ENCODE peak calls at places on chromosomes 13 and 19, in four cellular contexts. S is HCT116, Y is HepG2, W is K562. E is an unnamed sample.
A peak's percentile ranks its signal among the peaks of the same experiment; 100 is the strongest.

GRCh38 chr13:103788061-103788652 is 721.9 kb upstream of the SLC10A2 start:
- DNase-seq in Y (no peak), W (no peak), S (no peak), E (no peak)

GRCh38 chr19:2038284-2039081 is 12.6 kb downstream of the MKNK2 start:
- DNase-seq in Y (no peak), W (peak; percentile 43), S (no peak), E (no peak)

GRCh38 chr13:110468986-110469495 is 92.5 kb downstream of the RAB20 start:
- DNase-seq in W (no peak), Y (no peak), S (no peak), E (no peak)

GRCh38 chr13:18960637-18961227 is 220.9 kb downstream of the TUBA3C start:
- DNase-seq in S (no peak), Y (no peak), W (no peak), E (no peak)

GRCh38 chr13:94339116-94339687 is 140.3 kb downstream of the DCT start:
- DNase-seq in S (no peak), Y (no peak), W (no peak), E (no peak)

GRCh38 chr19:41328157-41328817 is 18.3 kb downstream of the CCDC97 start:
- DNase-seq in Y (no peak), W (no peak), S (no peak), E (no peak)

GRCh38 chr13:44971656-44972595 is 17.3 kb downstream of the NUFIP1 start:
- DNase-seq in W (no peak), S (no peak), Y (no peak), E (no peak)

GRCh38 chr13:59422646-59423045 is 741.1 kb downstream of the DIAPH3 start:
- DNase-seq in Y (no peak), W (no peak), S (no peak), E (no peak)

GRCh38 chr13:103471896-103472295 is 405.7 kb upstream of the SLC10A2 start:
- DNase-seq in S (no peak), Y (no peak), W (no peak), E (no peak)

GRCh38 chr19:35509861-35510625 is 3.4 kb downstream of the DMKN start:
- DNase-seq in Y (peak; percentile 75), S (peak; percentile 82), W (peak; percentile 93), E (peak; percentile 42)

GRCh38 chr13:33976965-33977364 is 159.0 kb downstream of the RFC3 start:
- DNase-seq in W (no peak), Y (peak; percentile 21), S (no peak), E (no peak)

GRCh38 chr19:33580645-33581037 is 41.1 kb upstream of the CHST8 start:
- DNase-seq in W (no peak), Y (no peak), S (no peak), E (no peak)

GRCh38 chr13:99605417-99606321 is 104.4 kb downstream of the TM9SF2 start:
- DNase-seq in W (peak; percentile 17), Y (peak; percentile 78), S (peak; percentile 16), E (no peak)

GRCh38 chr13:57633141-57633949 is 1.8 kb downstream of the PCDH17 start:
- DNase-seq in S (no peak), Y (no peak), W (no peak), E (no peak)

GRCh38 chr13:85771856-85772255 is 27.4 kb downstream of the SLITRK6 start:
- DNase-seq in Y (no peak), W (no peak), S (no peak), E (no peak)

GRCh38 chr13:82791035-82791434 is 1091.2 kb downstream of the SLITRK1 start:
- DNase-seq in Y (no peak), W (no peak), S (no peak), E (no peak)

GRCh38 chr19:12840091-12841079 is 2.1 kb downstream of the MAST1 start:
- DNase-seq in W (peak; percentile 93), Y (no peak), S (peak; percentile 93), E (no peak)

GRCh38 chr19:2633693-2634075 is 68.8 kb downstream of the GNG7 start:
- DNase-seq in S (no peak), W (no peak), Y (no peak), E (no peak)

GRCh38 chr19:12745166-12745897 is 6.3 kb upstream of the BEST2 start:
- DNase-seq in W (no peak), S (no peak), Y (no peak), E (no peak)

GRCh38 chr13:113943821-113944565 is 29.9 kb downstream of the C13orf46 start:
- DNase-seq in W (no peak), Y (no peak), S (no peak), E (no peak)

GRCh38 chr13:42660367-42660965 is 86.5 kb downstream of the TNFSF11 start:
- DNase-seq in Y (no peak), S (no peak), W (no peak), E (no peak)

GRCh38 chr13:27857271-27857670 is 62.5 kb upstream of the PDX1 start:
- DNase-seq in W (peak; percentile 8), S (no peak), Y (no peak), E (no peak)

GRCh38 chr19:36032251-36033104 is at the start of gene CLIP3:
- DNase-seq in Y (no peak), W (peak; percentile 39), S (no peak), E (no peak)

GRCh38 chr19:56111601-56112312 is 9.3 kb downstream of the ZNF787 start:
- DNase-seq in W (no peak), S (no peak), Y (peak; percentile 45), E (no peak)

GRCh38 chr13:29925457-29925856 is 75.0 kb upstream of the UBL3 start:
- DNase-seq in Y (peak; percentile 89), S (no peak), W (no peak), E (no peak)

GRCh38 chr19:3613765-3614661 is 7.3 kb upstream of the TBXA2R start:
- DNase-seq in S (no peak), W (no peak), Y (no peak), E (no peak)

GRCh38 chr13:99399623-99399974 is 92.4 kb upstream of the GPR183 start:
- DNase-seq in W (no peak), Y (no peak), S (no peak), E (no peak)

GRCh38 chr13:31982540-31982939 is 49.0 kb upstream of the FRY start:
- DNase-seq in W (no peak), S (peak; percentile 63), Y (peak; percentile 67), E (no peak)

GRCh38 chr13:113856716-113857065 is 7.2 kb downstream of the GAS6 start:
- DNase-seq in W (no peak), S (no peak), Y (peak; percentile 21), E (no peak)

GRCh38 chr19:4910594-4911273 is 1.4 kb downstream of the UHRF1 start:
- DNase-seq in Y (no peak), S (no peak), W (no peak), E (no peak)

GRCh38 chr13:41985788-41986508 is 25.0 kb upstream of the VWA8 start:
- DNase-seq in Y (no peak), S (no peak), W (no peak), E (no peak)

GRCh38 chr13:109904218-109904617 is 117.8 kb upstream of the IRS2 start:
- DNase-seq in S (peak; percentile 44), Y (no peak), W (peak; percentile 16), E (no peak)

GRCh38 chr13:44292545-44292944 is 81.1 kb upstream of the SERP2 start:
- DNase-seq in W (no peak), Y (no peak), S (no peak), E (no peak)

GRCh38 chr13:41942462-41943094 is 18.3 kb downstream of the VWA8 start:
- DNase-seq in Y (no peak), W (no peak), S (no peak), E (no peak)

GRCh38 chr19:30215248-30215647 is 156.9 kb upstream of the ZNF536 start:
- DNase-seq in Y (no peak), S (no peak), W (no peak), E (no peak)

GRCh38 chr13:110874508-110874960 is 40.3 kb downstream of the ANKRD10 start:
- DNase-seq in W (peak; percentile 91), S (peak; percentile 39), Y (peak; percentile 37), E (no peak)

GRCh38 chr13:74040200-74040599 is 94.0 kb downstream of the KLF12 start:
- DNase-seq in S (peak; percentile 49), W (peak; percentile 17), Y (peak; percentile 49), E (peak; percentile 18)

GRCh38 chr19:5976768-5977167 is 1.2 kb downstream of the RANBP3 start:
- DNase-seq in S (no peak), W (no peak), Y (no peak), E (no peak)

GRCh38 chr13:107348471-107348870 is 780.5 kb upstream of the ARGLU1 start:
- DNase-seq in Y (no peak), W (no peak), S (no peak), E (no peak)

GRCh38 chr13:107348931-107349330 is 781.0 kb upstream of the ARGLU1 start:
- DNase-seq in Y (no peak), W (no peak), S (no peak), E (no peak)

GRCh38 chr13:107347641-107348369 is 779.9 kb upstream of the ARGLU1 start:
- DNase-seq in Y (no peak), W (no peak), S (no peak), E (no peak)

DNA sequence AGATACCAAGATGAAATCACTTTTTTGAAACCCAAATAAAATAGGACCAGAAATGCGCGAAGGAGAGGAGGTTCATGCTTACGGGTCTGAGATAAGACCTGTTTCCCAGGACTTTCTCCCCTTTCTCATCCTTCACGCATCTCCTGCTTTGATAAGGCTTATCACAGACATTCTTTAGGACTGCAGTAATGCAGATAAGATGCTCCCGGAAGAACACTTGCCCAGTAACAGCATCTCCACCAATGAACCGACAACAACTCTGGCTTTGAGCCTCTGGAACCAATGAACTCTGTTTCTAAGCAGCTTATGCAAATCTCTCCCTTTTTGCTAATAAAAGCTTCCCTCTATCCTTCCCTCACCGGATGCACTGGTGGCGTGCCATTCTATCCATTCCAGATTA is 783.4 kb upstream of the ARGLU1 start:
- DNase-seq in Y (no peak), S (no peak), W (no peak), E (no peak)
- TF ChIP-seq TCF7L2 in Y (no peak), S (no peak), W (no peak), E (no peak)

DNA sequence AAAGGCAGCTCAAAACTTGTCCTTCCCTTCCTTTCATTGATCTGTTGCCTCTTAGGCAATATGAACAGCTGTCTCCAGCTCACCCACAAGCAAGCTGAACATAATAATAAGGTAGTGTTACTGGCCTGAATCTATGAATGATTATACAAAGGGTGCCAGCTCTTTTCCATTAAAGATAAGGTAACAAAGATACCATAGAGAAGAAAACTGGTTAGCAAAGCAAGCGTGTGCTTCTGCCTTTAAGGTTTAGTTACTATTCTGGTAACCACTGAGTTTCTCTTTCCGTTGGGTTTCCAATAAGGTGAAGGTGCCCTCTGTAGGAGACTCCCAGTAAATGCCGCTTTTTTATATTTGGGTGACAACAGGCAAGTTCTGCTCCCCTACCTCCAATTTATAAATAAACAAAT is 12.1 kb upstream of the DACH1 start:
- DNase-seq in S (peak; percentile 8), W (no peak), Y (peak; percentile 27), E (peak; percentile 7)
- TF ChIP-seq CTCF in S (peak; percentile 34), W (no peak), Y (peak; percentile 49), E (peak; percentile 55)

GRCh38 chr19:46953955-46954501 is 65.6 kb upstream of the NPAS1 start:
- DNase-seq in S (no peak), Y (peak; percentile 30), W (no peak), E (no peak)

GRCh38 chr19:46955813-46956371 is 63.7 kb upstream of the NPAS1 start:
- DNase-seq in S (no peak), W (no peak), Y (no peak), E (no peak)

GRCh38 chr19:46952874-46953273 is 66.8 kb upstream of the NPAS1 start:
- DNase-seq in Y (no peak), W (no peak), S (no peak), E (no peak)

GRCh38 chr19:46954502-46955004 is 65.1 kb upstream of the NPAS1 start:
- DNase-seq in S (no peak), W (no peak), Y (peak; percentile 92), E (no peak)

GRCh38 chr19:46955114-46955812 is 64.4 kb upstream of the NPAS1 start:
- DNase-seq in S (no peak), Y (peak; percentile 27), W (peak; percentile 38), E (no peak)
- TF ChIP-seq TCF7L2 in S (no peak), Y (no peak), W (no peak), E (no peak)

GRCh38 chr19:31255863-31256600 is 93.2 kb downstream of the TSHZ3 start:
- DNase-seq in W (no peak), S (no peak), Y (no peak), E (no peak)
- TF ChIP-seq CTCF in W (no peak), S (no peak), Y (no peak), E (no peak)